ENCODE peak calls at places on chromosome 16, in ten cellular contexts. K, O, W, Y, X, E, I, Q, H and B are unnamed samples.

GRCh38 chr16:19810817-19811731 is 73.6 kb downstream of the GPRC5B start:
- DNase-seq in K (no peak), O (no peak), W (no peak), Y (no peak), X (no peak), E (no peak), I (no peak), Q (no peak), H (no peak), B (no peak)

GRCh38 chr16:25030420-25031131 is 15.4 kb upstream of the ARHGAP17 start:
- DNase-seq in K (no peak), O (no peak), W (no peak), Y (no peak), X (no peak), E (no peak), I (no peak), Q (no peak), H (no peak), B (no peak)

GRCh38 chr16:82203198-82203597 is 33.2 kb upstream of the MPHOSPH6 start:
- DNase-seq in K (no peak), O (no peak), W (no peak), Y (no peak), X (no peak), E (no peak), I (no peak), Q (no peak), H (no peak), B (no peak)

GRCh38 chr16:4081577-4082021 is 34.6 kb downstream of the ADCY9 start:
- DNase-seq in K (peak; percentile 27), O (no peak), W (no peak), Y (no peak), X (peak; percentile 6), E (no peak), I (no peak), Q (no peak), H (no peak), B (no peak)

GRCh38 chr16:23214796-23215195 is 32.3 kb downstream of the SCNN1G start:
- DNase-seq in K (no peak), O (no peak), W (no peak), Y (no peak), X (no peak), E (no peak), I (no peak), Q (no peak), H (no peak), B (no peak)

GRCh38 chr16:7246578-7246977 is 86.1 kb upstream of the RBFOX1 start:
- DNase-seq in K (no peak), O (no peak), W (no peak), Y (no peak), X (no peak), E (peak; percentile 36), I (no peak), Q (no peak), H (no peak), B (no peak)

GRCh38 chr16:8554881-8555280 is 35.4 kb downstream of the TMEM114 start:
- DNase-seq in K (no peak), O (no peak), W (no peak), Y (no peak), X (no peak), E (no peak), I (no peak), Q (no peak), H (no peak), B (no peak)

GRCh38 chr16:9077001-9077809 is 14.2 kb upstream of the HAPSTR1 start:
- DNase-seq in K (no peak), O (no peak), W (no peak), Y (no peak), X (no peak), E (no peak), I (peak; percentile 76), Q (no peak), H (no peak), B (peak; percentile 41)

GRCh38 chr16:396605-397004 is 394 bp upstream of the NME4 start:
- DNase-seq in K (no peak), O (no peak), W (peak; percentile 58), Y (no peak), X (no peak), E (peak; percentile 44), I (peak; percentile 63), Q (peak; percentile 25), H (peak; percentile 59), B (peak; percentile 60)

GRCh38 chr16:88462396-88462795 is 9.3 kb downstream of the ZFPM1 start:
- DNase-seq in K (no peak), O (no peak), W (no peak), Y (no peak), X (no peak), E (no peak), I (no peak), Q (no peak), H (no peak), B (no peak)

GRCh38 chr16:85867189-85867588 is 31.8 kb upstream of the IRF8 start:
- DNase-seq in K (no peak), O (no peak), W (no peak), Y (no peak), X (no peak), E (no peak), I (no peak), Q (no peak), H (no peak), B (no peak)

GRCh38 chr16:12252616-12253015 is 276.1 kb downstream of the SNX29 start:
- DNase-seq in K (no peak), O (no peak), W (no peak), Y (no peak), X (no peak), E (no peak), I (no peak), Q (no peak), H (no peak), B (no peak)

GRCh38 chr16:89129378-89129777 is 35.7 kb downstream of the ACSF3 start:
- DNase-seq in K (no peak), O (no peak), W (no peak), Y (no peak), X (no peak), E (no peak), I (no peak), Q (no peak), H (no peak), B (no peak)